ENCODE peak calls at places on chromosomes 7 and 10, in seven cellular contexts. W is cardiac muscle cell, S is mucosa of descending colon, J is IMR-90, F is lower lobe of right lung, G is astrocyte of the cerebellum, T is retinal pigment epithelial cell. O is an unnamed sample.
A peak's percentile ranks its signal among the peaks of the same experiment; 100 is the strongest.

GRCh38 chr10:93461124-93461806 is 20.9 kb downstream of the MYOF start:
- DNase-seq in F (no peak), W (no peak), T (no peak), S (no peak), J (peak; percentile 82), G (peak; percentile 73), O (no peak)

GRCh38 chr7:111705807-111706206 is 143.5 kb upstream of the IMMP2L start:
- DNase-seq in T (no peak), J (no peak), F (no peak), W (no peak), G (no peak), S (no peak), O (no peak)

GRCh38 chr7:112951070-112951469 is 135.6 kb downstream of the GPR85 start:
- DNase-seq in S (no peak), F (no peak), G (no peak), T (no peak), W (no peak), J (no peak), O (no peak)

GRCh38 chr10:76031099-76031498 is 599.7 kb downstream of the LRMDA start:
- DNase-seq in J (no peak), G (no peak), S (no peak), T (no peak), F (no peak), W (no peak), O (no peak)

GRCh38 chr7:80646088-80646961 is 7.9 kb downstream of the CD36 start:
- DNase-seq in F (no peak), J (no peak), G (no peak), T (no peak), S (no peak), W (no peak), O (no peak)

GRCh38 chr10:13291821-13292773 is 7.8 kb downstream of the PHYH start:
- DNase-seq in W (no peak), J (no peak), G (no peak), F (no peak), T (no peak), S (no peak), O (no peak)

GRCh38 chr7:65239707-65240352 is 133.8 kb upstream of the ZNF92 start:
- DNase-seq in T (peak; percentile 4), J (no peak), G (no peak), S (no peak), W (peak; percentile 69), F (peak; percentile 61), O (no peak)

GRCh38 chr7:95859434-95859833 is 87.1 kb downstream of the DYNC1I1 start:
- DNase-seq in F (no peak), T (peak; percentile 78), W (peak; percentile 82), G (peak; percentile 45), J (peak; percentile 21), S (no peak), O (peak; percentile 48)

GRCh38 chr7:82507976-82508677 is 64.5 kb upstream of the CACNA2D1 start:
- DNase-seq in T (no peak), S (peak; percentile 55), G (no peak), W (no peak), F (no peak), J (no peak), O (no peak)

GRCh38 chr10:45463244-45464116 is 89.5 kb downstream of the ALOX5 start:
- DNase-seq in J (peak; percentile 8), G (no peak), F (peak; percentile 61), W (no peak), T (no peak), S (peak; percentile 60), O (no peak)

GRCh38 chr7:428387-428786 is 91.3 kb downstream of the PDGFA start:
- DNase-seq in S (peak; percentile 20), W (no peak), G (no peak), T (no peak), J (no peak), F (no peak), O (no peak)

GRCh38 chr7:3246133-3246532 is 54.9 kb upstream of the SDK1 start:
- DNase-seq in G (no peak), F (no peak), T (no peak), J (no peak), W (peak; percentile 33), S (no peak), O (no peak)

GRCh38 chr10:35074266-35074665 is 15.9 kb downstream of the CUL2 start:
- DNase-seq in J (peak; percentile 63), W (no peak), S (no peak), F (no peak), G (no peak), T (no peak), O (no peak)

GRCh38 chr7:22256702-22257101 is 100.3 kb downstream of the RAPGEF5 start:
- DNase-seq in J (no peak), G (no peak), F (no peak), S (no peak), W (no peak), T (no peak), O (no peak)

GRCh38 chr7:35694161-35694783 is 663 bp downstream of the HERPUD2 start:
- DNase-seq in S (no peak), W (no peak), J (peak; percentile 4), T (no peak), F (no peak), G (no peak), O (no peak)

GRCh38 chr7:111571720-111572119 is 9.4 kb upstream of the IMMP2L start:
- DNase-seq in F (no peak), W (no peak), G (no peak), J (no peak), T (no peak), S (no peak), O (no peak)

GRCh38 chr7:121395494-121395960 is 581 bp downstream of the FAM3C start:
- DNase-seq in J (peak; percentile 13), F (no peak), G (peak; percentile 9), W (no peak), S (no peak), T (no peak), O (no peak)

GRCh38 chr7:142581341-142581740 is 167.9 kb upstream of the PRSS1 start:
- DNase-seq in G (no peak), S (no peak), W (peak; percentile 9), F (peak; percentile 56), T (no peak), J (no peak), O (no peak)

GRCh38 chr10:59698326-59698725 is 11.3 kb downstream of the SLC16A9 start:
- DNase-seq in J (no peak), W (no peak), G (no peak), F (no peak), S (no peak), T (no peak), O (no peak)

GRCh38 chr7:116380030-116380429 is 119.5 kb upstream of the CAV2 start:
- DNase-seq in G (no peak), S (no peak), F (no peak), T (no peak), W (no peak), J (peak; percentile 62), O (peak; percentile 24)

GRCh38 chr10:42630537-42631134 is 7.7 kb downstream of the ZNF33B start:
- DNase-seq in J (no peak), T (no peak), G (no peak), F (no peak), W (no peak), S (no peak), O (no peak)

GRCh38 chr7:158248816-158249215 is 338.8 kb downstream of the PTPRN2 start:
- DNase-seq in F (no peak), G (no peak), W (no peak), T (no peak), J (no peak), S (no peak), O (no peak)

GRCh38 chr7:129783097-129783919 is 169.5 kb downstream of the UBE2H start:
- DNase-seq in J (no peak), G (no peak), W (no peak), F (no peak), S (no peak), T (no peak), O (no peak)
- H3K4me3 ChIP-seq in J (no peak overlapping the region), G (no peak overlapping the region), W (no peak overlapping the region), F (no peak overlapping the region), S (no peak overlapping the region), T (no peak overlapping the region), O (no peak overlapping the region)

DNA sequence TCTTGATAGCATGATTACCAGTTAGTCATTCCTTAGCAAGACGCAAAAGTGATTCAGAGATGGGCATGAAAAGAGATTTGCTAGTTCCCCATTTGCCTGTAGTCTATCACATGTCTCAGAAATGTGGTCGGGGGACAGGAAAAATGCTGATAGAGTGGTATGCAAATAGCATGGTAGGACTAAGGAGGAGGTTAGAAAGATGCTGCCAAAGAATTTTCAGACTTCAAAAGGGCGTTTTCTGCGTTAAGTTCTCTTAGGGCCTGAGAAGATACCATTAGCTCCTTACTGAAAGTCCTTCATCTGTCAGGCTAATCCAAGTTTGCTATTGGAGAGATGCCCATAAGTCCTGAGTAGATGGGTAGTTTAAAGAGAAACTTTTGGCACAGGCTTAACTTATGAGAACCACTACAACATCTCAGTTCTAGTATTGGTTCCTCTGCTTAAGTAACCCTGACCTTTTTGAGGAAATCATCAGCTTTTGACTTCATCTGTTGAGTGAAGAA is 2.7 kb downstream of the CALD1 start:
- DNase-seq in F (no peak), S (no peak), T (no peak), J (peak; percentile 53), W (no peak), G (no peak), O (no peak)
- H3K4me3 ChIP-seq in F (peak overlapping the region; percentile 59), S (no peak overlapping the region), T (peak overlapping the region; percentile 83), J (peak overlapping the region; percentile 66), W (no peak overlapping the region), G (peak overlapping the region; percentile 79), O (peak overlapping the region; percentile 70)

GRCh38 chr10:118955531-118956252 is 73.8 kb upstream of the NANOS1 start:
- DNase-seq in J (no peak), W (no peak), T (no peak), F (no peak), S (no peak), G (no peak), O (no peak)
- H3K4me3 ChIP-seq in J (no peak overlapping the region), W (no peak overlapping the region), T (no peak overlapping the region), F (no peak overlapping the region), S (no peak overlapping the region), G (no peak overlapping the region), O (no peak overlapping the region)

GRCh38 chr10:24237801-24238390 is 29.0 kb downstream of the KIAA1217 start:
- DNase-seq in W (no peak), T (no peak), S (no peak), J (no peak), G (no peak), F (no peak), O (no peak)

GRCh38 chr10:24240001-24240751 is 31.2 kb downstream of the KIAA1217 start:
- DNase-seq in T (no peak), F (no peak), S (no peak), W (no peak), J (no peak), G (no peak), O (no peak)

GRCh38 chr10:24238527-24239247 is 29.7 kb downstream of the KIAA1217 start:
- DNase-seq in W (no peak), T (peak; percentile 56), G (no peak), S (no peak), F (no peak), J (no peak), O (no peak)

GRCh38 chr10:24241536-24241935 is 32.6 kb downstream of the KIAA1217 start:
- DNase-seq in W (no peak), F (no peak), J (no peak), S (no peak), T (no peak), G (no peak), O (no peak)

DNA sequence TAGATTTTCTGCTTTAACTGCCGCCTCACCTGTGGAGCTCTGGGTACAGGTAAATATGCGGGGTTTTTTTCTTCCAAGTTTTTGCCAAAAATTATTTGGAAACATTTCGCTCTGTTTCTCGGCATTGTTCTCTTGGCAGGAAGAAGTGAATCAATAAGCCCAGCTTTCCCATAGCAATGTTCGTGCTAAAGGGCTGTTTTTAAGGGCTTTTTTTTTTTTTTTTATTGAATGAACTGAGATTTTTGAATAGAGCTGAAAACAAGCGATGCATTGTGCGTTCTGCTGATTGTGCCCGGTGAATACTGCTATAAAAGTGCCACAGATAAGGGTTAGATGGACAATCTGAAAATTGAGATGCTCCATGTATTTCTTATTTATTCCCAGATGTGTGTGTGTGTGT is 30.4 kb downstream of the KIAA1217 start:
- DNase-seq in G (no peak), W (no peak), S (no peak), J (no peak), F (no peak), T (no peak), O (no peak)
- H3K4me3 ChIP-seq in G (no peak overlapping the region), W (no peak overlapping the region), S (no peak overlapping the region), J (no peak overlapping the region), F (peak overlapping the region; percentile 36), T (peak overlapping the region; percentile 56), O (no peak overlapping the region)

O was measured in AG09309.